ENCODE peak calls at places on chromosome 1, in four cellular contexts. H is gastrocnemius medialis, Q is colonic mucosa, A is heart left ventricle. V is an unnamed sample.

GRCh38 chr1:38806090-38806489 is 53.5 kb downstream of the RRAGC start:
- DNase-seq in A (no peak), Q (no peak), H (no peak), V (no peak)

GRCh38 chr1:151897861-151898468 is 11.3 kb downstream of the THEM4 start:
- DNase-seq in Q (peak; percentile 28), A (no peak), H (no peak), V (no peak)

GRCh38 chr1:217586586-217586985 is 44.3 kb downstream of the GPATCH2 start:
- DNase-seq in Q (no peak), A (no peak), H (no peak), V (no peak)

GRCh38 chr1:182065126-182065845 is 3.8 kb upstream of the ZNF648 start:
- DNase-seq in Q (no peak), H (no peak), A (no peak), V (no peak)

GRCh38 chr1:93979718-93980319 is 70.6 kb upstream of the GCLM start:
- DNase-seq in Q (peak; percentile 58), H (no peak), A (peak; percentile 44), V (no peak)

GRCh38 chr1:116573388-116574100 is 2.7 kb upstream of the CD58 start:
- DNase-seq in H (no peak), Q (no peak), A (no peak), V (no peak)

GRCh38 chr1:110207831-110208230 is 2.3 kb upstream of the KCNC4 start:
- DNase-seq in A (peak; percentile 67), H (peak; percentile 29), Q (peak; percentile 76), V (peak; percentile 66)

GRCh38 chr1:30451532-30452125 is 271.8 kb downstream of the MATN1 start:
- DNase-seq in Q (no peak), A (no peak), H (no peak), V (peak; percentile 26)

GRCh38 chr1:28553229-28553930 is 495 bp downstream of the TRNAU1AP start:
- DNase-seq in Q (peak; percentile 49), A (peak; percentile 35), H (no peak), V (peak; percentile 58)

GRCh38 chr1:228117335-228117734 is 8.2 kb upstream of the MRPL55 start:
- DNase-seq in A (no peak), H (no peak), Q (no peak), V (no peak)

GRCh38 chr1:226659641-226660040 is 79.4 kb downstream of the ITPKB start:
- DNase-seq in Q (no peak), A (no peak), H (no peak), V (no peak)

GRCh38 chr1:76040327-76040868 is 34.1 kb upstream of the ST6GALNAC3 start:
- DNase-seq in H (no peak), Q (no peak), A (no peak), V (no peak)

GRCh38 chr1:68221971-68222355 is 10.4 kb downstream of the WLS start:
- DNase-seq in H (no peak), A (no peak), Q (no peak), V (no peak)

GRCh38 chr1:92527670-92528069 is 40.9 kb upstream of the GFI1 start:
- DNase-seq in H (no peak), Q (no peak), A (no peak), V (no peak)

GRCh38 chr1:66929289-66929688 is 4.5 kb downstream of the MIER1 start:
- DNase-seq in H (no peak), A (no peak), Q (no peak), V (no peak)

GRCh38 chr1:242743983-242744780 is 219.7 kb upstream of the PLD5 start:
- DNase-seq in A (no peak), Q (no peak), H (no peak), V (no peak)

GRCh38 chr1:13737388-13737787 is 37.4 kb downstream of the PRDM2 start:
- DNase-seq in H (no peak), A (no peak), Q (no peak), V (no peak)

GRCh38 chr1:91650764-91651163 is 150.1 kb downstream of the CDC7 start:
- DNase-seq in H (peak; percentile 70), Q (peak; percentile 51), A (peak; percentile 73), V (peak; percentile 91)

GRCh38 chr1:155695608-155696007 is 6.7 kb downstream of the DAP3 start:
- DNase-seq in A (no peak), H (no peak), Q (no peak), V (no peak)

GRCh38 chr1:43432907-43433306 is 20.8 kb downstream of the HYI start:
- DNase-seq in Q (no peak), H (no peak), A (no peak), V (no peak)

GRCh38 chr1:39892611-39893595 is 8.8 kb downstream of the MYCL start:
- DNase-seq in H (no peak), A (no peak), Q (no peak), V (no peak)

GRCh38 chr1:11888206-11888876 is 29.6 kb upstream of the NPPB start:
- DNase-seq in H (no peak), A (no peak), Q (no peak), V (no peak)
- H3K4me1 ChIP-seq in H (peaks cover 23% of the 10 kb centered on the region), A (peaks cover 26% of the 10 kb centered on the region), Q (no peaks in the 10 kb centered on the region), V (peaks cover 50% of the 10 kb centered on the region)

GRCh38 chr1:7752512-7753417 is 18.3 kb upstream of the VAMP3 start:
- DNase-seq in A (peak; percentile 50), Q (peak; percentile 65), H (peak; percentile 19), V (peak; percentile 73)

GRCh38 chr1:7747605-7748004 is 23.5 kb upstream of the VAMP3 start:
- DNase-seq in Q (no peak), A (no peak), H (no peak), V (no peak)

GRCh38 chr1:7745783-7746182 is 25.3 kb upstream of the VAMP3 start:
- DNase-seq in H (no peak), A (no peak), Q (no peak), V (no peak)

GRCh38 chr1:7751174-7751573 is 19.9 kb upstream of the VAMP3 start:
- DNase-seq in H (no peak), Q (no peak), A (no peak), V (no peak)

DNA sequence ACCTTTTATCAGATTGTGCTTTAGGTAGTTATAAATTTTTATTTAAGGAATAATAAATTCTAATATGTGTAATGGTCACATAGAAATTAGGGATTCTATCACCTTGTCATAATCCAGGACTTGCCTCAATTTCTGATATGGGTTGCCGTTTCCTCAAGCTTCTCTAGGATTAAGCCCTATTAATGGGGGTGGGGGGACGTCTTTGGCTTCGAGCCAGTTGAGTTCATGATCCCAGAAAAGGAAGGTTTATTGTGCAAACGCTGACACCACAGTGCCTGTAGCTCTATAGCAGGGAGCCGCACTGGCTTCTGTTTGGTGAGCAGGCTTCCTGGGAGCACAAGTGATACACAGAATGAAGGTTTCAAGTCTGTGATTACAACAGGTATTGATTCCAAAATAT is 22.0 kb upstream of the VAMP3 start:
- DNase-seq in H (no peak), Q (no peak), A (no peak), V (no peak)
- H3K4me3 ChIP-seq in H (no peak overlapping the region), Q (no peak overlapping the region), A (no peak overlapping the region), V (no peak overlapping the region)

GRCh38 chr1:230749150-230749549 is 2.0 kb downstream of the CAPN9 start:
- DNase-seq in H (no peak), Q (no peak), A (no peak), V (no peak)
- H3K27ac ChIP-seq in H (no peak overlapping the region), Q (peak overlapping the region; percentile 28), A (no peak overlapping the region), V (no peak overlapping the region)

GRCh38 chr1:89896105-89896942 is 75.5 kb downstream of the LRRC8D start:
- DNase-seq in H (no peak), A (no peak), Q (no peak), V (no peak)
- H3K4me1 ChIP-seq in H (peaks cover 20% of the 10 kb centered on the region), A (peaks cover 13% of the 10 kb centered on the region), Q (no peaks in the 10 kb centered on the region), V (no peaks in the 10 kb centered on the region)

DNA sequence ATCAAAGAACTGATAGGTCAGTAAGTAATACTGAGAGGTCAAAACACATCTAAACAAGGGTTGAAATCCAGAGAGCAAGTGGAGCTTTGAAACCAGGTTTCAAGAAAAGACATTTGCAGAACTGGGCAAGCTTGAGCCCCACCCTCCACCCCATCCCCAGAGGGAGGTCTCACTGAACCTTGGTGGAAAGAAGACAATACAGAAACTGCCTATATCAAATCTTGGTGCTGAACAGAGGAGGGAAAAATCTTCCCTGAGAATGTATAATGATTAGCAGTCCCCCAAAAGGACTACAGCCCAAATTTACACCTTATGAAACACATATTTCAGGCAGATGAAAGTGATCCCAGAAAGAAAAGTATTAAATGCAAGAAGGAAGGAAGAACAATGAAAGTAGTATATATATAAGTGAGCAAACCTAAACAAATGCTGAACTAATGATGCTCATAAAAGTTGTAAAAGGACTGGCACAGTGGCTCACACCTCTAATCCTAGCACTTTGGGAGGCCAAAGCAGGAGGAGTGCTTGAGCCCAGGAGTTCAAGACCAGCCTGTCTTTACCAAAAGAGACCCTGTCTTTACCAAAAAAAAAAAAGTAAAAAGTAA is 12.4 kb downstream of the ZBTB17 start:
- DNase-seq in A (no peak), Q (no peak), H (no peak), V (no peak)
- H3K4me3 ChIP-seq in A (no peak overlapping the region), Q (no peak overlapping the region), H (no peak overlapping the region), V (no peak overlapping the region)

DNA sequence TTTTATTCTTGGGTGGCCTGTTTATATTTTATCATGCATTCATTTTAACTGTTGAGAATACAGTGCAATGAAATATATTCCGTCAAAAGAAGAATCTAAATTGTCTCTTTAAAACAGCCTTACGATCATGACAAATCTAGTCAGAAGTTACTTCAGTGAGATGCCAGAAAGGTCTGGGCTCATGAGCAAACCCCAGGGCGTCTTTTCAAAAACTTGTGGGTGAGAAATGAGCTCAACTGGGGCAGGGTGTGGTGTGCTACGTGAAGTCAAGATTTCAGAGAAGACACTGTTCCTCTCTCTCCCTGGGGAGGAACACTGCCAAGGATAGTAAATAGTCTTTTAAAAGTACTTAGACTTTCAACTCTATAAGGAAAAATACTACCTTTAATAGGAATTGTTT is 13.4 kb upstream of the UAP1 start:
- DNase-seq in H (peak; percentile 51), A (no peak), Q (peak; percentile 23), V (peak; percentile 78)
- H3K27ac ChIP-seq in H (peak overlapping the region; percentile 27), A (peak overlapping the region; percentile 25), Q (no peak overlapping the region), V (peak overlapping the region; percentile 53)

GRCh38 chr1:21839337-21840037 is 27.4 kb downstream of the LDLRAD2 start:
- DNase-seq in A (no peak), H (no peak), Q (no peak), V (no peak)

GRCh38 chr1:21837476-21837875 is 25.4 kb downstream of the LDLRAD2 start:
- DNase-seq in H (no peak), Q (no peak), A (no peak), V (no peak)

GRCh38 chr1:21836729-21837128 is 24.7 kb downstream of the LDLRAD2 start:
- DNase-seq in A (no peak), H (no peak), Q (no peak), V (no peak)

GRCh38 chr1:21840981-21841380 is 28.9 kb downstream of the LDLRAD2 start:
- DNase-seq in A (no peak), H (no peak), Q (no peak), V (no peak)

DNA sequence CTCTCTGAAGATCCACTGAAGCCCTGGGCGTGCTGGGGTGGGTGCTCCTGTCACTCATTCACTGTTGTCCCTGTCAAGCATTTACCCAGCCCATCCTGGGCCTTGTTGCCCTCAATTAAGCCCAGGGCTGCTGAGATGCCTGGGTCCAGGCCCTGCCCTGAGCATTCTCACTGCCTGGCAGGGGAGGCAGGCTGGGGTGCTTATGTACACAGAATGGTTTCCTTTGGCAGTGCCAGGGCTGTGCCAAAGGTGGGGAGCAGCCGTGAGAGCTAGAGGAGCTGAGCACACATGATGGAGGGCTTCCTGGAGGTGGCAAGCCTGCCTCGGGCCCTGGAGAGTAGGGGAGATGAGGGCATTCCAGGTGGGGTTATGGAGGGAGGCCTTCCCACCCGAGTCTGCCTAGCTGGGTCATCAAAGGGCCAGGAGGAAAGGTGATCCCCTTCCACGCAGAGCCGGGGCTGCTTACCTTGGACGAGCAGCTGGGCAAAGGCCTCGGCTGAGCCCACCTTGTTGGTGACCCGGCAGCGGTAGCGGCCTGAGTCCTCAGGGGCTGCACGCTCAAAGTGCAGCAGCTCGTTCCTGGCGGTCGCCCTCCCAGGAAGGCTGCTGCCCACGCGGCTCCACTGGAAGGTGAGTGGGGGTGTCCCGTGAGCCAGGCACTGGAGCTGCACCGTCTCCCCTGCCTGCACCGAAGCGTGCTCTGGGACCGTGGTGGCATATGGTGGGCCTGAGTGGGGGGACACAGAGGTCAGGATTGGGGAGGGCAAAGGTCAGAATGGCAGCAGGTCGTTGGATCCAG is 26.5 kb downstream of the LDLRAD2 start:
- DNase-seq in A (no peak), H (no peak), Q (no peak), V (no peak)
- H3K4me1 ChIP-seq in A (no peaks in the 10 kb centered on the region), H (no peaks in the 10 kb centered on the region), Q (no peaks in the 10 kb centered on the region), V (no peaks in the 10 kb centered on the region)